ENCODE peak calls at places on chromosomes 4 and X, in nine cellular contexts. V is fibroblast of lung; C is CD8-positive, alpha-beta memory T cell; Z is right lobe of liver; I is hepatocyte; P is psoas muscle; A is MM.1S; B is ovary; N is breast epithelium. E is an unnamed sample. For H3K27me3, H3K9me3 and H3K4me1, the result is how much of the 10 kb centered on the place peaks cover.

GRCh38 chr4:140943486-140943885 is 187.3 kb upstream of the TBC1D9 start:
- DNase-seq in P (no peak), N (no peak), A (no peak), I (no peak), Z (no peak), V (no peak), C (no peak), B (no peak), E (no peak)

GRCh38 chr4:48439988-48440387 is 43.2 kb upstream of the SLC10A4 start:
- DNase-seq in Z (no peak), I (no peak), A (no peak), N (no peak), C (no peak), P (no peak), B (no peak), V (no peak), E (no peak)

GRCh38 chr4:41538887-41539498 is 1.0 kb downstream of the LIMCH1 start:
- DNase-seq in N (no peak), V (no peak), Z (no peak), B (peak), C (no peak), I (no peak), A (no peak), P (no peak), E (peak)

GRCh38 chr4:80005863-80006262 is 67.2 kb downstream of the ANTXR2 start:
- DNase-seq in B (no peak), P (no peak), Z (no peak), V (no peak), C (no peak), A (no peak), I (no peak), N (no peak), E (no peak)

GRCh38 chrX:104013606-104014005 is at the start of gene H2BW1:
- DNase-seq in Z (no peak), C (no peak), I (no peak), A (no peak), B (no peak), V (no peak), P (no peak), N (no peak), E (no peak)

GRCh38 chr4:106497271-106497670 is 128.7 kb upstream of the GIMD1 start:
- DNase-seq in I (no peak), N (no peak), B (no peak), A (no peak), P (no peak), C (no peak), V (no peak), Z (no peak), E (no peak)

GRCh38 chr4:150321113-150321512 is 242.9 kb downstream of the DCLK2 start:
- DNase-seq in A (no peak), B (no peak), V (no peak), C (no peak), N (no peak), I (no peak), P (no peak), Z (no peak), E (no peak)

GRCh38 chr4:8505229-8505628 is 64.7 kb downstream of the TRMT44 start:
- DNase-seq in I (no peak), Z (no peak), C (no peak), A (no peak), V (no peak), N (no peak), B (no peak), P (no peak), E (no peak)

GRCh38 chrX:97030463-97030862 is 146.8 kb downstream of the RPA4 start:
- DNase-seq in P (no peak), B (no peak), A (no peak), Z (no peak), C (no peak), V (no peak), I (no peak), N (no peak), E (no peak)

GRCh38 chrX:150856101-150856500 is 42.4 kb downstream of the CD99L2 start:
- DNase-seq in A (no peak), C (no peak), V (no peak), I (no peak), N (no peak), Z (no peak), B (no peak), P (no peak), E (no peak)

GRCh38 chrX:94400488-94400887 is 726.5 kb downstream of the FAM133A start:
- DNase-seq in B (no peak), C (no peak), A (peak), P (no peak), Z (no peak), I (peak), V (no peak), N (no peak), E (no peak)

GRCh38 chr4:4845027-4845426 is 14.4 kb upstream of the MSX1 start:
- DNase-seq in Z (no peak), C (no peak), A (no peak), P (peak), B (no peak), I (no peak), V (no peak), N (no peak), E (no peak)

GRCh38 chr4:4841156-4841555 is 18.3 kb upstream of the MSX1 start:
- DNase-seq in V (no peak), B (no peak), Z (no peak), C (no peak), I (no peak), P (peak), A (no peak), N (no peak), E (no peak)

GRCh38 chr4:4842476-4843441 is 16.7 kb upstream of the MSX1 start:
- DNase-seq in P (peak), I (no peak), V (no peak), A (no peak), Z (no peak), C (no peak), B (no peak), N (no peak), E (no peak)

GRCh38 chr4:4847011-4847410 is 12.5 kb upstream of the MSX1 start:
- DNase-seq in I (no peak), V (no peak), C (no peak), B (no peak), N (peak), P (peak), Z (no peak), A (no peak), E (no peak)

GRCh38 chr4:4843651-4844291 is 15.7 kb upstream of the MSX1 start:
- DNase-seq in C (no peak), Z (no peak), N (no peak), A (no peak), P (peak), B (no peak), I (no peak), V (no peak), E (no peak)
- H3K27me3 ChIP-seq in C (under half), Z (under half), N (under half), A (under half), P (under half), B (under half), I (under half), V (under half), E (under half)

GRCh38 chrX:65941775-65942174 is 98.1 kb downstream of the VSIG4 start:
- DNase-seq in Z (no peak), P (no peak), N (no peak), I (no peak), V (no peak), A (no peak), C (no peak), B (no peak), E (no peak)
- H3K9me3 ChIP-seq in Z (under half), P (under half), N (under half), I (under half), V (under half), A (under half), C (under half), B (under half), E (under half)

GRCh38 chrX:136207546-136207945 is 43.7 kb downstream of the MAP7D3 start:
- DNase-seq in C (no peak), I (no peak), A (no peak), N (no peak), B (no peak), V (no peak), P (no peak), Z (no peak), E (no peak)

GRCh38 chrX:136203438-136203837 is 47.8 kb downstream of the MAP7D3 start:
- DNase-seq in I (no peak), C (no peak), A (no peak), B (no peak), Z (no peak), V (no peak), N (no peak), P (no peak), E (no peak)

GRCh38 chrX:136206916-136207315 is 44.3 kb downstream of the MAP7D3 start:
- DNase-seq in V (no peak), A (no peak), I (no peak), Z (no peak), N (no peak), P (no peak), B (no peak), C (no peak), E (no peak)

GRCh38 chrX:136204571-136204970 is 46.6 kb downstream of the MAP7D3 start:
- DNase-seq in N (no peak), Z (no peak), C (no peak), A (no peak), P (peak), V (peak), I (no peak), B (no peak), E (peak)

DNA sequence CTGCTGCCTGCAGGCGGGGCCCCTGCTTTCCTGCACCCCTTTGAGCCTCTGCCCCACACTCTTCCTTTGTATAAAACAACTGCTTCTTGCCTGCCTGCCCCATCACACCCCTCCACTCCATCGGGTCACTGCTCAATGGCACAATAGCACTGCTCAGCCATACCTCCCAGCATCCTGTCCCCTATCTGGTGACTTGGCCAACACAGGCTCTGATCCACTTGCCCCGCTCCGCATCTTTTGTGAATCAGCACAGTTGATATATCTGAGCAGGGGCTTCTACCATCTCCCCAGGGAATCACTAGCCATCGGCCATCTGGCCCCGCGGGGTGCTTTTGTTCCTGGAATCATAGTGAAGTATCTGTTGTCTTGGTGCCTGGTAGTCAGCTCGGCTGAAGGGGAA is 45.3 kb downstream of the MAP7D3 start:
- DNase-seq in A (no peak), N (no peak), C (no peak), B (no peak), I (no peak), V (no peak), Z (no peak), P (no peak), E (no peak)
- H3K4me1 ChIP-seq in A (under half), N (under half), C (under half), B (under half), I (under half), V (under half), Z (under half), P (under half), E (under half)

GRCh38 chr4:3870567-3870962 is 104.4 kb downstream of the ADRA2C start:
- DNase-seq in P (peak), I (no peak), B (no peak), Z (peak), A (no peak), N (no peak), V (no peak), C (peak), E (no peak)

GRCh38 chr4:3868146-3868840 is 102.1 kb downstream of the ADRA2C start:
- DNase-seq in C (peak), N (no peak), I (peak), B (peak), V (peak), P (no peak), Z (peak), A (peak), E (no peak)

GRCh38 chr4:3869661-3870566 is 103.7 kb downstream of the ADRA2C start:
- DNase-seq in V (no peak), I (no peak), A (no peak), P (peak), C (peak), N (no peak), Z (peak), B (no peak), E (no peak)

GRCh38 chr4:3867403-3868100 is 101.4 kb downstream of the ADRA2C start:
- DNase-seq in B (no peak), N (no peak), A (no peak), Z (peak), P (no peak), C (peak), V (no peak), I (no peak), E (no peak)

GRCh38 chr4:3868841-3869572 is 102.8 kb downstream of the ADRA2C start:
- DNase-seq in B (no peak), V (no peak), I (no peak), P (peak), A (no peak), N (no peak), C (peak), Z (peak), E (no peak)
- H3K27me3 ChIP-seq in B (under half), V (under half), I (under half), P (under half), A (half or more), N (under half), C (under half), Z (under half), E (under half)

GRCh38 chr4:116020141-116020722 is 906.8 kb upstream of the NDST4 start:
- DNase-seq in P (no peak), C (no peak), Z (no peak), N (no peak), B (no peak), A (no peak), I (no peak), V (no peak), E (no peak)

GRCh38 chr4:116015549-116015948 is 902.1 kb upstream of the NDST4 start:
- DNase-seq in V (no peak), Z (no peak), N (no peak), C (no peak), I (no peak), A (no peak), B (no peak), P (no peak), E (no peak)

GRCh38 chr4:116016201-116016600 is 902.8 kb upstream of the NDST4 start:
- DNase-seq in C (no peak), B (no peak), N (peak), P (no peak), A (peak), I (no peak), V (peak), Z (no peak), E (no peak)

GRCh38 chr4:116018831-116019230 is 905.4 kb upstream of the NDST4 start:
- DNase-seq in N (no peak), B (no peak), I (no peak), C (no peak), P (no peak), Z (no peak), A (no peak), V (no peak), E (no peak)

GRCh38 chr4:116015062-116015461 is 901.6 kb upstream of the NDST4 start:
- DNase-seq in B (no peak), A (no peak), N (no peak), V (no peak), P (no peak), C (no peak), I (no peak), Z (no peak), E (no peak)
- H3K9me3 ChIP-seq in B (under half), A (under half), N (half or more), V (under half), P (under half), C (under half), I (under half), Z (under half), E (under half)

GRCh38 chr4:101187837-101188236 is 159.5 kb downstream of the PPP3CA start:
- DNase-seq in C (no peak), V (peak), N (no peak), B (no peak), A (no peak), P (no peak), Z (no peak), I (no peak), E (no peak)
- H3K4me1 ChIP-seq in C (under half), V (under half), N (under half), B (under half), A (under half), P (under half), Z (under half), I (under half), E (under half)

DNA sequence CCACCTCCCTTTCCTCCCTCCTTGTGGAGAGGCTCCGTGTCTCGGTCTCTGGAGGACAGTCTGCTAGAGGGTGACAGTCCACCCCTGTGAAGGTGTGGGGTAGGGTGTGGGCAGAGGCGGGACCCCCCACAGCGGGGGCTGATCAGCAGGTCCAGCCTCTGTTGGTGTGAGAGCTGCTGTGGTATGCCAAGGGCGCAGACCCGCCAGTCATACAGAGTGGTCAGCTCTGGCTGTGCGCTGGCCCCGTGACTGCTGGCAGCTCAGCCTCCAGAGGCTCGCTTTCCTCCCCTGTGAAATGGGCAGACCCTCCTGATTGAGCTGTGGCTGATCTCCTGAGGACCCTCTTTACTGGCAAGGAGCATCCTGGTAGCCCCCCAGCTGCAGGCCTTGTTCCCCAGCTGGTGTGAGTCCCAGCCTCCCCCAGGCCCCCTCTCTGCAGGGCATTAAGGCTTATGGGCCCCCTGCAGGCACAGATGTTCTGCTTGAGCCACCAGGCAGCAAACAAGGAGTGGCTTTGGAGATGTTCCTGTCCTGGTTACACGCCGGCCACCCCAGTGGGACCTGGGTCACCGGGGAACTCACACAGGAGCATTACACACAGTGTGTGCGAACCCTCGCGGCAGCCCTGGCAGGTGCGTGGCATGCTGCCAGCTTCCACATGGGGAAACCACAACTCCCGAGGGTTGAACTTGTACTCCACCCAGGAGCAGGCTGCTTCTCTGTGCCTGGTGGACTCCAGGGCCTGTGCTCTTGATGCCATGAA is 76.8 kb downstream of the PPP2R2C start:
- DNase-seq in I (no peak), V (no peak), P (no peak), C (peak), A (no peak), Z (no peak), N (no peak), B (no peak), E (no peak)
- H3K27me3 ChIP-seq in I (under half), V (under half), P (under half), C (under half), A (half or more), Z (under half), N (under half), B (under half), E (under half)

GRCh38 chr4:184376136-184376838 is 98.1 kb downstream of the IRF2 start:
- DNase-seq in B (no peak), C (no peak), V (no peak), N (no peak), P (no peak), A (no peak), Z (no peak), I (no peak), E (no peak)
- H3K9me3 ChIP-seq in B (under half), C (under half), V (under half), N (under half), P (under half), A (under half), Z (under half), I (under half), E (under half)

DNA sequence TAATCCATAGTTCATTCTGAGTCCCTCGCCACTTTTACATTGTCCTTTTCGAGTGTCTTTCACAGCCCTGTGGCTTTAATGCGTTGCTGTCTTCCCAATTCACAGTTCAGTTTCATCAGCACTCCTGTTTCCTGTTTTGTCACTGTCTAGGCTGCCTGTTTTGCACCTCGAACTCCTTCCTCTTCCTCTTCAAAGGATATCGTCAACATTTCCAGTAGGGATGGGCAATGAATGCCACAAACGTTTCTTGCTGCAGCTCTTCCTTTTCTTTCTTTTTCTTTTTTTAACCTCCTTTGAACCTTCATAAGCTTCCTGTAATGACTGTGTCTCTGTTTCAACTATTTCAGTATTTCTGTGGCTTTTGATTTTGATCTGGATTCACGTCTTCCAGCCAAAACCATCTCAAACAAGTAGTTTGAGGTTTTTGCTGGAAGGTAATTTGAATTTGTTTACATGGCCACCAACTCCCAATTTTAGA is 105.4 kb downstream of the ANXA3 start:
- DNase-seq in N (no peak), Z (no peak), I (no peak), A (peak), P (no peak), C (no peak), B (no peak), V (no peak), E (no peak)
- H3K4me1 ChIP-seq in N (under half), Z (under half), I (under half), A (under half), P (under half), C (under half), B (under half), V (under half), E (under half)

GRCh38 chr4:169665039-169665732 is 44.8 kb downstream of the CLCN3 start:
- DNase-seq in Z (no peak), C (no peak), V (no peak), P (no peak), I (no peak), B (no peak), N (no peak), A (no peak), E (no peak)

GRCh38 chr4:169663894-169664293 is 43.5 kb downstream of the CLCN3 start:
- DNase-seq in V (no peak), Z (no peak), P (no peak), N (no peak), C (no peak), B (no peak), I (peak), A (no peak), E (no peak)

GRCh38 chr4:169663402-169663801 is 43.0 kb downstream of the CLCN3 start:
- DNase-seq in B (no peak), C (no peak), N (no peak), P (no peak), V (no peak), I (no peak), A (no peak), Z (no peak), E (no peak)

GRCh38 chr4:169664615-169665014 is 44.2 kb downstream of the CLCN3 start:
- DNase-seq in A (no peak), N (no peak), Z (no peak), I (no peak), B (no peak), V (peak), P (no peak), C (no peak), E (no peak)

DNA sequence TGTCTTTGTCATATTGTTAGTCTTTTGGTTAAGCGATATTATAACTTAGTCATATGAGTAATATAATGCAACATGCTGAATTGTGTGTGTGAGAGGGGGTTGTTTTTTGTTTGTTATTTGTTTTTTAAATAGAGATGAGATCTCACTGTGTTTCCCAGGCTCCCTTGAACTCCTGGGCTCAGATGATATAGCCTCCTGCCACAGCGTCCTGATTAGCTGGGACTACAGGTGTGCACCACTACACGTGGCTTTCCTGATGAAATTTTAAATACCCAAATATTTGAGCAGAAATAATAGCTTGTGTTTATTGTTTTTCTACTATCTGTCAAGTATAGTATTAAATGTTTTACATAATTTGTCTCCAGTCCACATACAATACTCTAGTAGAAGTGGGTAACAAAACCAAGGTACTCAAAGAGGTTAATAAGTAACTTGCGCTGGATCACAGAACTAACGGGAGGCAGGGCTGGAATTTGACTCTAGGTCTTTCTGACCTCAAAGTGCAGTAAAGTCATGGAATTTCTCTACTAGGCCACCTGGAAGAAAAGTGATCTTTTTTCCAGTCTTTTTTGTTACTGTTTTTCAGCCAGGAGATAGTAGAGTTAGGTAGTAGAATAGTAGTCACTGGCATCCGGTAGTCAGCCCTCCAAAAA is 47.8 kb downstream of the CLCN3 start:
- DNase-seq in V (no peak), B (no peak), Z (peak), N (no peak), C (no peak), P (no peak), A (no peak), I (peak), E (no peak)
- H3K27me3 ChIP-seq in V (under half), B (under half), Z (under half), N (under half), C (under half), P (under half), A (under half), I (under half), E (under half)

E was measured in ascending aorta.